ENCODE peak calls at places on chromosomes 16 and 17, in nine cellular contexts. P is CD8-positive, alpha-beta memory T cell; L is activated T-cell treated with anti-CD3 and anti-CD28 coated beads for 1 hour; J is fibroblast of the conjunctiva; W is CD8-positive, alpha-beta T cell; K is psoas muscle; B is gastrocnemius medialis; G is MM.1S; A is AG04450. C is an unnamed sample.

GRCh38 chr16:8589293-8590160 is 784 bp downstream of the TMEM114 start:
- DNase-seq in P (no peak), L (no peak), J (no peak), W (no peak), K (no peak), B (no peak), G (no peak), A (no peak), C (no peak)

GRCh38 chr16:49822649-49823370 is 33.1 kb downstream of the ZNF423 start:
- DNase-seq in P (no peak), L (no peak), J (no peak), W (no peak), K (peak), B (peak), G (no peak), A (no peak), C (no peak)

GRCh38 chr17:33229499-33229898 is 63.6 kb downstream of the ASIC2 start:
- DNase-seq in P (no peak), L (no peak), J (no peak), W (no peak), K (no peak), B (no peak), G (no peak), A (no peak), C (no peak)

GRCh38 chr17:80477647-80478478 is 1.5 kb upstream of the NPTX1 start:
- DNase-seq in P (no peak), L (peak), J (no peak), W (peak), K (peak), B (peak), G (no peak), A (no peak), C (no peak)

GRCh38 chr17:63587770-63588169 is 12.9 kb upstream of the TACO1 start:
- DNase-seq in P (no peak), L (no peak), J (no peak), W (no peak), K (no peak), B (no peak), G (no peak), A (no peak), C (no peak)

GRCh38 chr17:50634123-50634914 is at the start of gene ABCC3:
- DNase-seq in P (no peak), L (no peak), J (no peak), W (no peak), K (peak), B (no peak), G (no peak), A (no peak), C (no peak)

GRCh38 chr16:56354746-56355145 is 70.6 kb downstream of the AMFR start:
- DNase-seq in P (no peak), L (no peak), J (no peak), W (no peak), K (peak), B (peak), G (no peak), A (no peak), C (no peak)

GRCh38 chr17:74211141-74211928 is 2.0 kb upstream of the TTYH2 start:
- DNase-seq in P (no peak), L (no peak), J (no peak), W (no peak), K (no peak), B (peak), G (no peak), A (no peak), C (no peak)

GRCh38 chr17:42846594-42847280 is 2.4 kb downstream of the AOC2 start:
- DNase-seq in P (no peak), L (no peak), J (no peak), W (no peak), K (no peak), B (no peak), G (no peak), A (no peak), C (peak)

GRCh38 chr16:88543230-88543813 is 26.9 kb upstream of the ZC3H18 start:
- DNase-seq in P (no peak), L (no peak), J (no peak), W (no peak), K (no peak), B (no peak), G (no peak), A (no peak), C (no peak)

GRCh38 chr16:3674513-3675295 is 20.2 kb downstream of the DNASE1 start:
- DNase-seq in P (no peak), L (no peak), J (no peak), W (no peak), K (peak), B (no peak), G (no peak), A (no peak), C (no peak)